ENCODE peak calls at places on chromosomes 3 and 15, in eight cellular contexts. L is tibial nerve, Z is SK-N-SH, C is upper lobe of left lung, M is A549, O is K562, E is sigmoid colon, X is H1. A is an unnamed sample. For H3K4me1 and H3K9me3, the result is how much of the 10 kb centered on the place peaks cover.

GRCh38 chr3:43155464-43156121 is 49.7 kb upstream of the POMGNT2 start:
- DNase-seq in X (peak), Z (no peak), O (peak), M (peak), E (peak), L (peak), C (no peak), A (peak)

GRCh38 chr3:5017953-5018531 is 38.8 kb downstream of the BHLHE40 start:
- DNase-seq in Z (no peak), C (peak), M (peak), O (peak), X (no peak), L (peak), E (peak), A (no peak)

GRCh38 chr3:148829926-148830325 is 2.3 kb downstream of the CPB1 start:
- DNase-seq in Z (no peak), X (no peak), L (no peak), O (no peak), E (no peak), M (no peak), C (no peak), A (no peak)

GRCh38 chr3:115397433-115397832 is 225.9 kb upstream of the GAP43 start:
- DNase-seq in E (no peak), L (no peak), Z (no peak), X (no peak), C (no peak), O (no peak), M (no peak), A (no peak)

GRCh38 chr3:188244395-188244861 is 90.5 kb downstream of the LPP start:
- DNase-seq in C (no peak), M (peak), E (no peak), X (no peak), O (no peak), L (no peak), Z (no peak), A (no peak)

GRCh38 chr3:154122912-154123559 is 1.8 kb downstream of the ARHGEF26 start:
- DNase-seq in L (no peak), M (no peak), C (no peak), X (no peak), E (no peak), O (no peak), Z (no peak), A (no peak)

GRCh38 chr3:9208713-9209112 is 40.7 kb downstream of the SRGAP3 start:
- DNase-seq in X (no peak), O (no peak), E (no peak), M (no peak), C (no peak), Z (no peak), L (no peak), A (no peak)

GRCh38 chr15:70435369-70435768 is 328.0 kb downstream of the UACA start:
- DNase-seq in E (no peak), O (no peak), X (no peak), Z (no peak), C (no peak), L (no peak), M (no peak), A (no peak)

GRCh38 chr3:7144696-7145308 is 283.9 kb downstream of the GRM7 start:
- DNase-seq in Z (peak), X (peak), E (no peak), O (peak), C (no peak), M (peak), L (no peak), A (no peak)

GRCh38 chr3:156207802-156208685 is 87.7 kb downstream of the KCNAB1 start:
- DNase-seq in E (no peak), C (no peak), M (no peak), X (no peak), L (no peak), Z (no peak), O (no peak), A (no peak)

GRCh38 chr3:192122832-192123594 is 604.3 kb downstream of the FGF12 start:
- DNase-seq in L (no peak), O (no peak), E (no peak), X (no peak), Z (no peak), C (no peak), M (no peak), A (no peak)

GRCh38 chr3:26437678-26438077 is 184.9 kb upstream of the LRRC3B start:
- DNase-seq in L (no peak), Z (no peak), O (no peak), M (no peak), C (no peak), X (no peak), E (no peak), A (no peak)

GRCh38 chr3:12967751-12968209 is 105.4 kb downstream of the IQSEC1 start:
- DNase-seq in C (peak), X (peak), L (peak), M (peak), O (peak), Z (peak), E (peak), A (peak)

GRCh38 chr3:20141841-20142240 is 44.2 kb downstream of the SGO1 start:
- DNase-seq in M (no peak), E (peak), L (peak), Z (peak), C (no peak), O (no peak), X (no peak), A (peak)

GRCh38 chr15:44033894-44034293 is 161.2 kb downstream of the FRMD5 start:
- DNase-seq in O (no peak), L (peak), C (no peak), Z (peak), E (no peak), X (no peak), M (no peak), A (no peak)

GRCh38 chr15:73540161-73540560 is 93.0 kb downstream of the NPTN start:
- DNase-seq in E (no peak), X (no peak), M (peak), Z (no peak), O (no peak), C (no peak), L (no peak), A (no peak)

GRCh38 chr3:182440101-182440500 is 353.2 kb upstream of the ATP11B start:
- DNase-seq in Z (no peak), M (no peak), X (no peak), C (no peak), O (no peak), L (no peak), E (no peak), A (no peak)

GRCh38 chr15:26702381-26702780 is 70.5 kb downstream of the GABRB3 start:
- DNase-seq in C (no peak), L (no peak), M (no peak), O (no peak), Z (no peak), X (no peak), E (no peak), A (no peak)

GRCh38 chr15:96261575-96262034 is 68.9 kb upstream of the NR2F2 start:
- DNase-seq in Z (no peak), E (no peak), O (peak), M (no peak), X (no peak), C (no peak), L (no peak), A (no peak)

GRCh38 chr3:45555666-45556065 is 38.9 kb upstream of the LIMD1 start:
- DNase-seq in O (no peak), M (no peak), L (no peak), C (no peak), Z (no peak), X (no peak), E (peak), A (no peak)

GRCh38 chr3:62622553-62623174 is 249.3 kb upstream of the FEZF2 start:
- DNase-seq in C (no peak), Z (peak), L (no peak), E (no peak), X (no peak), O (peak), M (peak), A (no peak)

GRCh38 chr15:30924353-30924752 is 20.6 kb downstream of the FAN1 start:
- DNase-seq in E (no peak), L (no peak), Z (no peak), M (no peak), C (no peak), O (no peak), X (no peak), A (no peak)

GRCh38 chr15:51375966-51376640 is 34.6 kb downstream of the GLDN start:
- DNase-seq in M (no peak), C (no peak), X (no peak), L (no peak), Z (no peak), E (no peak), O (no peak), A (no peak)

GRCh38 chr3:62109534-62109933 is 263.8 kb downstream of the FEZF2 start:
- DNase-seq in M (no peak), C (no peak), L (no peak), X (no peak), Z (no peak), O (no peak), E (no peak), A (no peak)

GRCh38 chr3:24496529-24497482 is 2.2 kb upstream of the THRB start:
- DNase-seq in L (peak), O (peak), M (peak), Z (peak), X (no peak), C (peak), E (peak), A (peak)

GRCh38 chr15:30921781-30922371 is 18.2 kb downstream of the FAN1 start:
- DNase-seq in Z (peak), L (no peak), M (no peak), E (no peak), X (no peak), C (no peak), O (no peak), A (no peak)

GRCh38 chr15:29674661-29675533 is 147.4 kb downstream of the TJP1 start:
- DNase-seq in Z (peak), L (no peak), O (peak), X (peak), M (peak), C (peak), E (no peak), A (peak)

GRCh38 chr3:142509079-142509478 is 61.2 kb upstream of the XRN1 start:
- DNase-seq in C (no peak), E (no peak), X (no peak), O (no peak), L (no peak), Z (no peak), M (no peak), A (no peak)

GRCh38 chr3:194812177-194812576 is 126.5 kb downstream of the FAM43A start:
- DNase-seq in Z (no peak), E (no peak), X (no peak), M (no peak), O (no peak), L (no peak), C (no peak), A (no peak)

GRCh38 chr3:11622846-11623550 is 20.7 kb downstream of the VGLL4 start:
- DNase-seq in O (no peak), Z (no peak), X (no peak), E (no peak), C (no peak), L (no peak), M (no peak), A (no peak)

GRCh38 chr15:76866008-76866407 is 39.1 kb downstream of the SCAPER start:
- DNase-seq in E (no peak), X (no peak), Z (no peak), C (no peak), L (no peak), O (no peak), M (no peak), A (no peak)

GRCh38 chr3:48428863-48429415 is 947 bp downstream of the PLXNB1 start:
- DNase-seq in Z (peak), M (no peak), L (peak), O (no peak), E (peak), X (no peak), C (no peak), A (peak)

GRCh38 chr3:122364508-122364907 is 18.5 kb downstream of the MIX23 start:
- DNase-seq in E (no peak), O (no peak), M (no peak), X (no peak), Z (no peak), L (no peak), C (no peak), A (no peak)

GRCh38 chr3:126304704-126305103 is 52.5 kb downstream of the KLF15 start:
- DNase-seq in E (no peak), C (no peak), M (no peak), X (no peak), O (no peak), L (no peak), Z (no peak), A (no peak)
- TF ChIP-seq EP300 in E (no peak), C (no peak), M (no peak), X (no peak), O (no peak), L (no peak), Z (no peak), A (no peak)

GRCh38 chr3:152402698-152403456 is 134.1 kb downstream of the MBNL1 start:
- DNase-seq in Z (no peak), L (no peak), C (no peak), O (peak), M (no peak), X (no peak), E (no peak), A (no peak)

GRCh38 chr3:152403632-152404066 is 134.9 kb downstream of the MBNL1 start:
- DNase-seq in L (peak), M (no peak), C (no peak), Z (no peak), O (peak), E (peak), X (no peak), A (peak)

GRCh38 chr3:152400912-152401311 is 132.2 kb downstream of the MBNL1 start:
- DNase-seq in C (no peak), O (no peak), L (no peak), X (no peak), Z (no peak), M (no peak), E (no peak), A (no peak)

GRCh38 chr3:152404976-152405375 is 136.2 kb downstream of the MBNL1 start:
- DNase-seq in Z (no peak), O (no peak), E (no peak), X (no peak), L (no peak), C (no peak), M (no peak), A (no peak)

GRCh38 chr3:152405915-152406802 is 137.4 kb downstream of the MBNL1 start:
- DNase-seq in L (peak), E (no peak), O (no peak), Z (no peak), C (no peak), M (no peak), X (no peak), A (no peak)
- H3K4me1 ChIP-seq in L (under half), E (half or more), O (under half), Z (under half), C (under half), M (half or more), X (under half), A (under half)

GRCh38 chr15:24976932-24977331 is 22.1 kb downstream of the SNRPN start:
- DNase-seq in M (no peak), Z (no peak), C (no peak), L (no peak), E (no peak), X (no peak), O (no peak), A (no peak)
- H3K9me3 ChIP-seq in M (under half), Z (under half), C (under half), L (under half), E (under half), X (under half), O (under half), A (half or more)

DNA sequence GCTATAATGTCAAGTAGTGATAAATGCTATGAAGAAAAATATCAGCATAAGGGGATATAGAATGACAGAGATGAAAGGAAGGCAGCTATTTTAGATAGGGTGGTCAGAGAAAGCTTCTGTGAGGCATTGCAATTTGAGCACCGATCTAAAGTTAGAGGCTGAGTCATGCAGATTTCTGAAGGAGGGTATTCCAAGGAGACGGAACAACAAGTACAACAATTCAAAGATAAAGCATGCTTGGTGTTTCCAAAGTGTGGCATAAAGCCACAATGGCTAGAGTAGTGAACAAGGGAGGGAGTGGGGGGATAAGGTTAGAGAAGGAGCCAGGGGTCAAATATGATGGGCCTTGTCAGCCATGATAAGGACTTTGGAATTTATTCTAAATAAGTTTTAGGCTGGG is 71.9 kb downstream of the PFN2 start:
- DNase-seq in E (no peak), Z (no peak), O (peak), L (no peak), M (no peak), C (no peak), X (no peak), A (no peak)
- TF ChIP-seq EP300 in E (no peak), Z (no peak), O (no peak), L (no peak), M (no peak), C (no peak), X (no peak), A (no peak)

GRCh38 chr3:71984843-71985594 is 200.1 kb upstream of the PROK2 start:
- DNase-seq in O (no peak), C (no peak), X (no peak), L (no peak), M (no peak), E (no peak), Z (no peak), A (no peak)

GRCh38 chr3:71987089-71987735 is 202.3 kb upstream of the PROK2 start:
- DNase-seq in Z (no peak), M (no peak), C (no peak), X (no peak), L (no peak), O (peak), E (no peak), A (no peak)

GRCh38 chr3:71979155-71979554 is 194.2 kb upstream of the PROK2 start:
- DNase-seq in C (no peak), M (no peak), Z (no peak), E (no peak), X (no peak), O (no peak), L (no peak), A (no peak)

GRCh38 chr3:71987828-71988227 is 202.9 kb upstream of the PROK2 start:
- DNase-seq in Z (no peak), L (peak), E (no peak), M (no peak), C (no peak), X (no peak), O (no peak), A (no peak)

GRCh38 chr3:71983694-71984093 is 198.7 kb upstream of the PROK2 start:
- DNase-seq in C (no peak), O (no peak), L (no peak), E (no peak), M (no peak), Z (no peak), X (no peak), A (no peak)
- H3K4me1 ChIP-seq in C (under half), O (under half), L (under half), E (under half), M (under half), Z (under half), X (under half), A (under half)

DNA sequence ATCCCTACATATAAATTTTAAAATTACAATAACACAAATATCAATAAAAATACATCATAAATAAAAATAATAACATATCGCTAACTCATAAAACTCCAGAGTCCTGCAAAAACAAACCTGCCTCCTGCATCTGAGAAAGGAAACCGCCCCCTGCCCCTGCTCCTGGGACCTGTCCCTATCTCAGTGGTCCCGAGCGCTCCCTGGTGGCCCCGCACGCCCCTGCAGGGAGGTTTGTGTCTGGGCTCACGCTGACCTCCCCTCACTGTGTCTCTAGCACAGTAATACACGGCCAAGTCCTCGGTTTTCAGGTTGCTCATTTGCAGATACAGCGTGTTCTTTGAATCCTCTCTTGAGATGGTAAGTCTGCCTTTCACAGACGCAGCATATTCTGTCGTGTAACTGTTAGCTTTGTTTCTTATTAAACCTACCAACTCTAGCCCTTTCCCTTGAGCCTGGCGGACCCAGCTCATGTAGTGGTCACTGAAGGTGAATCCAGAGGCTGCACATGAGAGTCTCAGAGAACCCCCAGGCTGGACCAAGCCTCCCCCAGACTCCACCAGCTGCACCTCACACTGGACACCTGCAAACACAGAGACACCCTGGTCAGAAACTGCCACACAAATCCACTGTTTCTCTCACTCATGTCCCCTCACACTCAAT is 554.1 kb downstream of the GOLGA6L6 start:
- DNase-seq in X (no peak), C (peak), Z (peak), M (no peak), E (no peak), L (no peak), O (peak), A (no peak)
- H3K9me3 ChIP-seq in X (half or more), C (under half), Z (under half), M (under half), E (under half), L (under half), O (under half), A (under half)

GRCh38 chr15:53133255-53133654 is 343.1 kb upstream of the ONECUT1 start:
- DNase-seq in L (no peak), C (no peak), O (no peak), Z (no peak), E (no peak), X (no peak), M (no peak), A (no peak)
- TF ChIP-seq EP300 in L (no peak), C (no peak), O (no peak), Z (no peak), E (no peak), X (no peak), M (no peak), A (no peak)

GRCh38 chr15:42160110-42160509 is 3.7 kb upstream of the PLA2G4F start:
- DNase-seq in E (no peak), O (no peak), L (no peak), X (no peak), M (no peak), Z (no peak), C (no peak), A (peak)
- H3K4me1 ChIP-seq in E (under half), O (under half), L (under half), X (under half), M (under half), Z (under half), C (under half), A (under half)

GRCh38 chr3:78992400-78992799 is 775.4 kb downstream of the ROBO1 start:
- DNase-seq in O (no peak), Z (no peak), M (no peak), C (no peak), X (no peak), E (no peak), L (no peak), A (no peak)

GRCh38 chr3:78993375-78993774 is 774.4 kb downstream of the ROBO1 start:
- DNase-seq in L (no peak), Z (no peak), X (no peak), M (no peak), C (no peak), O (no peak), E (no peak), A (no peak)

GRCh38 chr3:78994174-78995027 is 773.4 kb downstream of the ROBO1 start:
- DNase-seq in C (no peak), E (no peak), X (peak), O (no peak), L (no peak), Z (no peak), M (no peak), A (no peak)

GRCh38 chr3:78992830-78993229 is 775.0 kb downstream of the ROBO1 start:
- DNase-seq in E (no peak), X (no peak), L (no peak), C (no peak), M (no peak), Z (no peak), O (no peak), A (no peak)

GRCh38 chr3:78995087-78995486 is 772.7 kb downstream of the ROBO1 start:
- DNase-seq in X (no peak), O (no peak), L (no peak), E (no peak), M (no peak), C (no peak), Z (no peak), A (no peak)
- H3K9me3 ChIP-seq in X (under half), O (under half), L (under half), E (under half), M (under half), C (under half), Z (under half), A (under half)